ENCODE peak calls at places on chromosomes 12 and 14, in seven cellular contexts. One of them, this sample, is unnamed.
A peak's percentile ranks its signal among the peaks of the same experiment; 100 is the strongest.

GRCh38 chr14:50607181-50607580 is 47.2 kb downstream of the ATL1 start:
- DNase-seq in heart right ventricle: no peak
- DNase-seq in esophagus squamous epithelium: no peak
- DNase-seq in cardiac muscle cell: no peak
- DNase-seq in Calu3: no peak
- DNase-seq in A549: no peak
- DNase-seq in tibial nerve: no peak
- DNase-seq in this sample: no peak

GRCh38 chr14:68564826-68565760 is 227.8 kb downstream of the ZFP36L1 start:
- DNase-seq in heart right ventricle: no peak
- DNase-seq in esophagus squamous epithelium: no peak
- DNase-seq in cardiac muscle cell: no peak
- DNase-seq in Calu3: no peak
- DNase-seq in A549: no peak
- DNase-seq in tibial nerve: no peak
- DNase-seq in this sample: no peak

GRCh38 chr14:72024504-72024903 is 92.3 kb downstream of the RGS6 start:
- DNase-seq in heart right ventricle: no peak
- DNase-seq in esophagus squamous epithelium: no peak
- DNase-seq in cardiac muscle cell: no peak
- DNase-seq in Calu3: no peak
- DNase-seq in A549: no peak
- DNase-seq in tibial nerve: no peak
- DNase-seq in this sample: no peak

GRCh38 chr12:78284417-78284816 is 453.7 kb downstream of the NAV3 start:
- DNase-seq in heart right ventricle: no peak
- DNase-seq in esophagus squamous epithelium: no peak
- DNase-seq in cardiac muscle cell: no peak
- DNase-seq in Calu3: no peak
- DNase-seq in A549: no peak
- DNase-seq in tibial nerve: no peak
- DNase-seq in this sample: no peak

GRCh38 chr14:64721391-64721791 is 17.2 kb downstream of the PLEKHG3 start:
- DNase-seq in heart right ventricle: no peak
- DNase-seq in esophagus squamous epithelium: no peak
- DNase-seq in cardiac muscle cell: no peak
- DNase-seq in Calu3: no peak
- DNase-seq in A549: peak; percentile 37
- DNase-seq in tibial nerve: peak; percentile 49
- DNase-seq in this sample: no peak

GRCh38 chr12:67659296-67659695 is 10.8 kb downstream of the DYRK2 start:
- DNase-seq in heart right ventricle: no peak
- DNase-seq in esophagus squamous epithelium: no peak
- DNase-seq in cardiac muscle cell: no peak
- DNase-seq in Calu3: no peak
- DNase-seq in A549: no peak
- DNase-seq in tibial nerve: no peak
- DNase-seq in this sample: no peak

GRCh38 chr12:1918081-1918874 is at the start of gene CACNA2D4:
- DNase-seq in heart right ventricle: no peak
- DNase-seq in esophagus squamous epithelium: no peak
- DNase-seq in cardiac muscle cell: no peak
- DNase-seq in Calu3: no peak
- DNase-seq in A549: no peak
- DNase-seq in tibial nerve: no peak
- DNase-seq in this sample: no peak

GRCh38 chr12:10554971-10555481 is 49.3 kb downstream of the EIF2S3B start:
- DNase-seq in heart right ventricle: no peak
- DNase-seq in esophagus squamous epithelium: no peak
- DNase-seq in cardiac muscle cell: no peak
- DNase-seq in Calu3: no peak
- DNase-seq in A549: no peak
- DNase-seq in tibial nerve: no peak
- DNase-seq in this sample: no peak

GRCh38 chr14:21486640-21487087 is 9.7 kb downstream of the TOX4 start:
- DNase-seq in heart right ventricle: no peak
- DNase-seq in esophagus squamous epithelium: no peak
- DNase-seq in cardiac muscle cell: no peak
- DNase-seq in Calu3: no peak
- DNase-seq in A549: no peak
- DNase-seq in tibial nerve: no peak
- DNase-seq in this sample: no peak

GRCh38 chr12:52585951-52586350 is 12.3 kb upstream of the KRT74 start:
- DNase-seq in heart right ventricle: no peak
- DNase-seq in esophagus squamous epithelium: no peak
- DNase-seq in cardiac muscle cell: no peak
- DNase-seq in Calu3: no peak
- DNase-seq in A549: no peak
- DNase-seq in tibial nerve: no peak
- DNase-seq in this sample: no peak

GRCh38 chr12:80099259-80099658 is at the start of gene OTOGL:
- DNase-seq in heart right ventricle: no peak
- DNase-seq in esophagus squamous epithelium: no peak
- DNase-seq in cardiac muscle cell: no peak
- DNase-seq in Calu3: no peak
- DNase-seq in A549: no peak
- DNase-seq in tibial nerve: no peak
- DNase-seq in this sample: no peak

GRCh38 chr12:123634142-123634561 is 523 bp downstream of the GTF2H3 start:
- DNase-seq in heart right ventricle: no peak
- DNase-seq in esophagus squamous epithelium: no peak
- DNase-seq in cardiac muscle cell: no peak
- DNase-seq in Calu3: no peak
- DNase-seq in A549: no peak
- DNase-seq in tibial nerve: no peak
- DNase-seq in this sample: no peak

GRCh38 chr12:7060353-7060954 is at the start of gene C1S:
- DNase-seq in heart right ventricle: peak; percentile 60
- DNase-seq in esophagus squamous epithelium: no peak
- DNase-seq in cardiac muscle cell: peak; percentile 87
- DNase-seq in Calu3: peak; percentile 63
- DNase-seq in A549: peak; percentile 95
- DNase-seq in tibial nerve: peak; percentile 66
- DNase-seq in this sample: peak; percentile 35

GRCh38 chr12:95789126-95790024 is 1.2 kb downstream of the NTN4 start:
- DNase-seq in heart right ventricle: peak; percentile 46
- DNase-seq in esophagus squamous epithelium: no peak
- DNase-seq in cardiac muscle cell: no peak
- DNase-seq in Calu3: peak; percentile 80
- DNase-seq in A549: peak; percentile 72
- DNase-seq in tibial nerve: no peak
- DNase-seq in this sample: no peak

GRCh38 chr14:95316826-95317225 is 2.9 kb downstream of the CLMN start:
- DNase-seq in heart right ventricle: no peak
- DNase-seq in esophagus squamous epithelium: no peak
- DNase-seq in cardiac muscle cell: no peak
- DNase-seq in Calu3: no peak
- DNase-seq in A549: no peak
- DNase-seq in tibial nerve: no peak
- DNase-seq in this sample: no peak

GRCh38 chr14:88323520-88324199 is 591 bp upstream of the KCNK10 start:
- DNase-seq in heart right ventricle: peak; percentile 11
- DNase-seq in esophagus squamous epithelium: no peak
- DNase-seq in cardiac muscle cell: peak; percentile 65
- DNase-seq in Calu3: peak; percentile 6
- DNase-seq in A549: no peak
- DNase-seq in tibial nerve: no peak
- DNase-seq in this sample: no peak

GRCh38 chr12:6372403-6373003 is 2.9 kb downstream of the SCNN1A start:
- DNase-seq in heart right ventricle: no peak
- DNase-seq in esophagus squamous epithelium: no peak
- DNase-seq in cardiac muscle cell: no peak
- DNase-seq in Calu3: peak; percentile 78
- DNase-seq in A549: peak; percentile 94
- DNase-seq in tibial nerve: no peak
- DNase-seq in this sample: peak; percentile 18

GRCh38 chr14:34374998-34375740 is 86.9 kb downstream of the SPTSSA start:
- DNase-seq in heart right ventricle: no peak
- DNase-seq in esophagus squamous epithelium: no peak
- DNase-seq in cardiac muscle cell: no peak
- DNase-seq in Calu3: peak; percentile 61
- DNase-seq in A549: no peak
- DNase-seq in tibial nerve: no peak
- DNase-seq in this sample: no peak

GRCh38 chr14:22537436-22538310 is 51.4 kb downstream of the DAD1 start:
- DNase-seq in heart right ventricle: no peak
- DNase-seq in esophagus squamous epithelium: no peak
- DNase-seq in cardiac muscle cell: peak; percentile 36
- DNase-seq in Calu3: no peak
- DNase-seq in A549: no peak
- DNase-seq in tibial nerve: no peak
- DNase-seq in this sample: no peak

GRCh38 chr12:49336645-49337584 is at the start of gene C1QL4:
- DNase-seq in heart right ventricle: peak; percentile 86
- DNase-seq in esophagus squamous epithelium: no peak
- DNase-seq in cardiac muscle cell: peak; percentile 89
- DNase-seq in Calu3: peak; percentile 89
- DNase-seq in A549: peak; percentile 75
- DNase-seq in tibial nerve: peak; percentile 60
- DNase-seq in this sample: peak; percentile 92

GRCh38 chr12:11863478-11863906 is 207.2 kb upstream of the BCL2L14 start:
- DNase-seq in heart right ventricle: peak; percentile 30
- DNase-seq in esophagus squamous epithelium: no peak
- DNase-seq in cardiac muscle cell: no peak
- DNase-seq in Calu3: no peak
- DNase-seq in A549: no peak
- DNase-seq in tibial nerve: no peak
- DNase-seq in this sample: no peak

GRCh38 chr12:41566703-41567102 is 378.6 kb downstream of the PDZRN4 start:
- DNase-seq in heart right ventricle: no peak
- DNase-seq in esophagus squamous epithelium: no peak
- DNase-seq in cardiac muscle cell: no peak
- DNase-seq in Calu3: no peak
- DNase-seq in A549: no peak
- DNase-seq in tibial nerve: no peak
- DNase-seq in this sample: no peak
- TF ChIP-seq CTCF in heart right ventricle: no peak
- TF ChIP-seq CTCF in esophagus squamous epithelium: no peak
- TF ChIP-seq CTCF in cardiac muscle cell: no peak
- TF ChIP-seq CTCF in Calu3: no peak
- TF ChIP-seq CTCF in A549: no peak
- TF ChIP-seq CTCF in tibial nerve: no peak
- TF ChIP-seq CTCF in this sample: no peak

GRCh38 chr14:38197761-38198345 is 9.9 kb upstream of the SSTR1 start:
- DNase-seq in heart right ventricle: no peak
- DNase-seq in esophagus squamous epithelium: no peak
- DNase-seq in cardiac muscle cell: no peak
- DNase-seq in Calu3: no peak
- DNase-seq in A549: no peak
- DNase-seq in tibial nerve: no peak
- DNase-seq in this sample: no peak

GRCh38 chr14:38199076-38199475 is 8.6 kb upstream of the SSTR1 start:
- DNase-seq in heart right ventricle: no peak
- DNase-seq in esophagus squamous epithelium: no peak
- DNase-seq in cardiac muscle cell: no peak
- DNase-seq in Calu3: no peak
- DNase-seq in A549: no peak
- DNase-seq in tibial nerve: no peak
- DNase-seq in this sample: no peak

GRCh38 chr14:38199768-38200167 is 7.9 kb upstream of the SSTR1 start:
- DNase-seq in heart right ventricle: no peak
- DNase-seq in esophagus squamous epithelium: no peak
- DNase-seq in cardiac muscle cell: no peak
- DNase-seq in Calu3: no peak
- DNase-seq in A549: no peak
- DNase-seq in tibial nerve: no peak
- DNase-seq in this sample: no peak

GRCh38 chr14:38197001-38197760 is 10.5 kb upstream of the SSTR1 start:
- DNase-seq in heart right ventricle: no peak
- DNase-seq in esophagus squamous epithelium: no peak
- DNase-seq in cardiac muscle cell: no peak
- DNase-seq in Calu3: no peak
- DNase-seq in A549: no peak
- DNase-seq in tibial nerve: no peak
- DNase-seq in this sample: no peak

DNA sequence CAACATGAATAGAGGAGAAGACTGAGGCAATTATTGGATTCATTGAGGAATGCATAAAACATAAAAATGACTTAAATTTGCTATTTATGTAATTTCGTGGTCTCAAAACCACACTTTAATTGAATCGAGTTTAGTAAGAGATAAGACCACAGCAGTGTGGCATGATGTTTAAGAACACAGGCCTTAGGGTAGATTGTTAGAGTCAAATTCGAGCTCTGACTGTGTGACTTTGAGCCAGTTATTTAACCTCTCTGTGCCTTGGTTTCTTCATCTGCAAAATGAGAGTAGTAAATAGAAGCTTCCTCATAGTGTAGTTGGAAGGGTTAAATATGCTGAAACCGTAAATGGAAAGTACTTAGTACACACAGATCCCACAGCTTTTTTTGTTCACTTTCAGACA is 9.3 kb upstream of the SSTR1 start:
- DNase-seq in heart right ventricle: no peak
- DNase-seq in esophagus squamous epithelium: no peak
- DNase-seq in cardiac muscle cell: no peak
- DNase-seq in Calu3: no peak
- DNase-seq in A549: no peak
- DNase-seq in tibial nerve: no peak
- DNase-seq in this sample: no peak
- TF ChIP-seq CTCF in heart right ventricle: no peak
- TF ChIP-seq CTCF in esophagus squamous epithelium: no peak
- TF ChIP-seq CTCF in cardiac muscle cell: no peak
- TF ChIP-seq CTCF in Calu3: no peak
- TF ChIP-seq CTCF in A549: no peak
- TF ChIP-seq CTCF in tibial nerve: no peak
- TF ChIP-seq CTCF in this sample: no peak

GRCh38 chr12:128190052-128190451 is 76.9 kb upstream of the TMEM132C start:
- DNase-seq in heart right ventricle: no peak
- DNase-seq in esophagus squamous epithelium: no peak
- DNase-seq in cardiac muscle cell: no peak
- DNase-seq in Calu3: no peak
- DNase-seq in A549: no peak
- DNase-seq in tibial nerve: no peak
- DNase-seq in this sample: no peak

GRCh38 chr12:128191380-128191779 is 75.6 kb upstream of the TMEM132C start:
- DNase-seq in heart right ventricle: no peak
- DNase-seq in esophagus squamous epithelium: no peak
- DNase-seq in cardiac muscle cell: no peak
- DNase-seq in Calu3: no peak
- DNase-seq in A549: no peak
- DNase-seq in tibial nerve: no peak
- DNase-seq in this sample: no peak

GRCh38 chr12:128190614-128191013 is 76.4 kb upstream of the TMEM132C start:
- DNase-seq in heart right ventricle: no peak
- DNase-seq in esophagus squamous epithelium: no peak
- DNase-seq in cardiac muscle cell: peak; percentile 65
- DNase-seq in Calu3: no peak
- DNase-seq in A549: no peak
- DNase-seq in tibial nerve: no peak
- DNase-seq in this sample: no peak
- TF ChIP-seq CTCF in heart right ventricle: peak; percentile 31
- TF ChIP-seq CTCF in esophagus squamous epithelium: no peak
- TF ChIP-seq CTCF in cardiac muscle cell: no peak
- TF ChIP-seq CTCF in Calu3: no peak
- TF ChIP-seq CTCF in A549: no peak
- TF ChIP-seq CTCF in tibial nerve: no peak
- TF ChIP-seq CTCF in this sample: no peak

GRCh38 chr12:129190827-129191226 is 337.5 kb downstream of the GLT1D1 start:
- DNase-seq in heart right ventricle: no peak
- DNase-seq in esophagus squamous epithelium: no peak
- DNase-seq in cardiac muscle cell: peak; percentile 12
- DNase-seq in Calu3: no peak
- DNase-seq in A549: no peak
- DNase-seq in tibial nerve: no peak
- DNase-seq in this sample: no peak
- TF ChIP-seq CTCF in heart right ventricle: no peak
- TF ChIP-seq CTCF in esophagus squamous epithelium: no peak
- TF ChIP-seq CTCF in cardiac muscle cell: no peak
- TF ChIP-seq CTCF in Calu3: no peak
- TF ChIP-seq CTCF in A549: no peak
- TF ChIP-seq CTCF in tibial nerve: no peak
- TF ChIP-seq CTCF in this sample: no peak